ENCODE peak calls at places on chromosomes 11 and 22, in five cellular contexts. S, D, J, H and T are unnamed samples.

GRCh38 chr11:11993814-11994213 is 14.6 kb downstream of the DKK3 start:
- DNase-seq in S (no peak), D (peak), J (no peak), H (peak), T (no peak)

GRCh38 chr11:10309163-10310093 is 4.6 kb downstream of the ADM start:
- DNase-seq in S (peak), D (peak), J (no peak), H (peak), T (peak)

GRCh38 chr11:34356576-34356917 is 1.3 kb downstream of the ABTB2 start:
- DNase-seq in S (no peak), D (no peak), J (no peak), H (no peak), T (no peak)

GRCh38 chr11:76288166-76288978 is 82.1 kb upstream of the WNT11 start:
- DNase-seq in S (no peak), D (no peak), J (no peak), H (no peak), T (no peak)

GRCh38 chr11:2453436-2453835 is 8.6 kb downstream of the KCNQ1 start:
- DNase-seq in S (no peak), D (no peak), J (no peak), H (no peak), T (no peak)

GRCh38 chr11:115112779-115113178 is 391.4 kb downstream of the CADM1 start:
- DNase-seq in S (no peak), D (no peak), J (no peak), H (no peak), T (no peak)

GRCh38 chr11:57658023-57658361 is 430 bp downstream of the CLP1 start:
- DNase-seq in S (no peak), D (no peak), J (no peak), H (no peak), T (no peak)

GRCh38 chr11:68313574-68314202 is 1.3 kb downstream of the LRP5 start:
- DNase-seq in S (no peak), D (no peak), J (no peak), H (no peak), T (peak)

GRCh38 chr22:21642584-21643448 is 714 bp downstream of the SDF2L1 start:
- DNase-seq in S (peak), D (peak), J (peak), H (no peak), T (peak)

GRCh38 chr11:16787035-16787744 is 48.7 kb downstream of the C11orf58 start:
- DNase-seq in S (no peak), D (no peak), J (no peak), H (no peak), T (no peak)

GRCh38 chr22:20741634-20742581 is 32.0 kb upstream of the SERPIND1 start:
- DNase-seq in S (no peak), D (peak), J (no peak), H (peak), T (peak)

GRCh38 chr11:59216654-59217640 is 4.2 kb upstream of the MPEG1 start:
- DNase-seq in S (no peak), D (peak), J (no peak), H (no peak), T (no peak)

GRCh38 chr11:73273246-73273890 is 1.2 kb downstream of the P2RY6 start:
- DNase-seq in S (no peak), D (no peak), J (no peak), H (no peak), T (no peak)

GRCh38 chr22:35838849-35839646 is 121.4 kb downstream of the APOL5 start:
- DNase-seq in S (no peak), D (peak), J (no peak), H (peak), T (peak)

GRCh38 chr11:34427171-34427805 is 11.4 kb upstream of the CAT start:
- DNase-seq in S (no peak), D (peak), J (no peak), H (peak), T (peak)

GRCh38 chr11:33615751-33616150 is 84.9 kb downstream of the C11orf91 start:
- DNase-seq in S (no peak), D (no peak), J (no peak), H (no peak), T (no peak)

GRCh38 chr11:76693791-76694190 is 23.2 kb upstream of the LRRC32 start:
- DNase-seq in S (no peak), D (no peak), J (no peak), H (peak), T (no peak)

GRCh38 chr22:20945578-20945934 is 21.5 kb upstream of the AIFM3 start:
- DNase-seq in S (peak), D (no peak), J (no peak), H (no peak), T (no peak)

GRCh38 chr11:57324154-57324885 is 432 bp downstream of the TNKS1BP1 start:
- DNase-seq in S (no peak), D (no peak), J (no peak), H (no peak), T (no peak)

GRCh38 chr11:57321388-57321995 is 3.3 kb downstream of the TNKS1BP1 start:
- DNase-seq in S (no peak), D (no peak), J (no peak), H (no peak), T (no peak)

GRCh38 chr11:104127828-104128227 is 36.1 kb downstream of the PDGFD start:
- DNase-seq in S (no peak), D (no peak), J (no peak), H (peak), T (no peak)

GRCh38 chr22:46571642-46572250 is 34.3 kb upstream of the CELSR1 start:
- DNase-seq in S (no peak), D (no peak), J (no peak), H (no peak), T (no peak)

GRCh38 chr22:39997939-39998726 is 3.4 kb downstream of the FAM83F start:
- DNase-seq in S (peak), D (no peak), J (no peak), H (peak), T (no peak)

GRCh38 chr11:19199037-19199436 is 2.7 kb downstream of the CSRP3 start:
- DNase-seq in S (no peak), D (no peak), J (no peak), H (no peak), T (no peak)

GRCh38 chr11:130216221-130216550 is 56.6 kb downstream of the ST14 start:
- DNase-seq in S (no peak), D (no peak), J (no peak), H (no peak), T (no peak)

GRCh38 chr22:37502342-37503182 is 16.4 kb upstream of the MFNG start:
- DNase-seq in S (no peak), D (peak), J (no peak), H (no peak), T (peak)